ENCODE peak calls at places on chromosomes 3 and 15, in ten cellular contexts. G is foreskin fibroblast, O is choroid plexus epithelial cell, X is fibroblast of pulmonary artery, H is tibial artery, C is astrocyte, U is cardiac muscle cell, B is HCT116, J is GM12864, W is neural progenitor cell. P is an unnamed sample.

GRCh38 chr15:66703540-66703941 is 1.5 kb downstream of the SMAD6 start:
- DNase-seq in G (peak; percentile 48), O (peak; percentile 66), X (peak; percentile 31), H (no peak), C (peak; percentile 45), U (no peak), B (no peak), J (no peak), W (peak; percentile 66), P (no peak)

GRCh38 chr3:78707094-78707493 is 1060.7 kb downstream of the ROBO1 start:
- DNase-seq in G (no peak), O (no peak), X (no peak), H (no peak), C (no peak), U (no peak), B (no peak), J (no peak), W (peak; percentile 56), P (no peak)

GRCh38 chr15:20340931-20341661 is 200.5 kb downstream of the GOLGA6L6 start:
- DNase-seq in G (no peak), O (no peak), X (peak; percentile 37), H (peak; percentile 56), C (no peak), U (peak; percentile 46), B (no peak), J (no peak), W (peak; percentile 47), P (no peak)

GRCh38 chr15:62886431-62887071 is 156.0 kb upstream of the TPM1 start:
- DNase-seq in G (peak; percentile 46), O (peak; percentile 35), X (peak; percentile 48), H (no peak), C (peak; percentile 70), U (no peak), B (no peak), J (no peak), W (peak; percentile 69), P (no peak)

GRCh38 chr3:152270145-152270870 is 1.6 kb downstream of the MBNL1 start:
- DNase-seq in G (no peak), O (peak; percentile 54), X (peak; percentile 46), H (no peak), C (no peak), U (peak; percentile 40), B (no peak), J (no peak), W (peak; percentile 15), P (peak; percentile 6)

GRCh38 chr3:192566706-192567290 is 160.5 kb downstream of the FGF12 start:
- DNase-seq in G (peak; percentile 61), O (peak; percentile 96), X (peak; percentile 93), H (peak; percentile 81), C (peak; percentile 68), U (peak; percentile 79), B (peak; percentile 60), J (peak; percentile 45), W (peak; percentile 80), P (peak; percentile 58)

GRCh38 chr15:90036806-90037509 is 35.8 kb downstream of the ZNF710 start:
- DNase-seq in G (no peak), O (peak; percentile 31), X (no peak), H (no peak), C (no peak), U (no peak), B (no peak), J (no peak), W (no peak), P (no peak)

GRCh38 chr3:43765417-43766030 is 74.8 kb downstream of the ABHD5 start:
- DNase-seq in G (peak; percentile 50), O (peak; percentile 84), X (peak; percentile 33), H (peak; percentile 59), C (peak; percentile 33), U (peak; percentile 39), B (no peak), J (no peak), W (no peak), P (no peak)

GRCh38 chr3:160667452-160667851 is 9.5 kb upstream of the ARL14 start:
- DNase-seq in G (peak; percentile 83), O (peak; percentile 27), X (no peak), H (no peak), C (peak; percentile 79), U (no peak), B (peak; percentile 91), J (no peak), W (no peak), P (no peak)

GRCh38 chr15:96347181-96348111 is 16.9 kb downstream of the NR2F2 start:
- DNase-seq in G (no peak), O (peak; percentile 84), X (peak; percentile 80), H (peak; percentile 71), C (no peak), U (no peak), B (no peak), J (no peak), W (peak; percentile 86), P (no peak)

GRCh38 chr3:41143421-41144031 is 55.8 kb upstream of the CTNNB1 start:
- DNase-seq in G (no peak), O (no peak), X (no peak), H (no peak), C (no peak), U (no peak), B (no peak), J (no peak), W (no peak), P (no peak)

GRCh38 chr3:9946112-9947024 is 5.8 kb downstream of the PRRT3 start:
- DNase-seq in G (peak; percentile 94), O (peak; percentile 95), X (peak; percentile 92), H (peak; percentile 84), C (peak; percentile 77), U (peak; percentile 93), B (peak; percentile 80), J (no peak), W (peak; percentile 95), P (peak; percentile 66)

GRCh38 chr3:123365450-123366143 is 83.3 kb downstream of the ADCY5 start:
- DNase-seq in G (no peak), O (peak; percentile 37), X (peak; percentile 11), H (no peak), C (no peak), U (peak; percentile 49), B (peak; percentile 33), J (no peak), W (peak; percentile 71), P (no peak)

GRCh38 chr3:123357275-123357674 is 91.6 kb downstream of the ADCY5 start:
- DNase-seq in G (no peak), O (no peak), X (no peak), H (no peak), C (no peak), U (no peak), B (no peak), J (no peak), W (no peak), P (no peak)

DNA sequence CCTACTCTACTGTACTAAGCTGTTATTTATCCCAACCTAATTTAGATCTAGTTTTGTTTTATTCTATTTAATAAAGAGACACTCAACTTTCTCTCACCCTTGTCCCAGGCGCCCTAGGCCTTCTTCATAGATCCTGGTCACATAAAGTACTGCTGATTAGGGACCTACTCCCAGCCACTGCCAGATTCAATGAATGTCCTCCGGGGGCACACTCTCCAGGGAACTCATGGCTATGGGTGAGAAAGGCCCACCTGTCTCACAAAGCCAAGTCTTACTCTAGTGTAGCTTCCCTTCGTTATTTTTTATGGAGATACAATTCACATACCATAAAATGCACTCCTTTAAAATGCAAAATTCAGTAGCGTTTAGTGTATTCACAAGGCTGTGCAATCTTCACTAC is 87.9 kb downstream of the ADCY5 start:
- DNase-seq in G (no peak), O (no peak), X (no peak), H (no peak), C (no peak), U (no peak), B (no peak), J (no peak), W (no peak), P (no peak)
- TF ChIP-seq CTCF in G (no peak), O (peak; percentile 35), X (no peak), H (no peak), C (no peak), U (no peak), B (peak; percentile 53), J (peak; percentile 15), W (peak; percentile 33), P (no peak)

DNA sequence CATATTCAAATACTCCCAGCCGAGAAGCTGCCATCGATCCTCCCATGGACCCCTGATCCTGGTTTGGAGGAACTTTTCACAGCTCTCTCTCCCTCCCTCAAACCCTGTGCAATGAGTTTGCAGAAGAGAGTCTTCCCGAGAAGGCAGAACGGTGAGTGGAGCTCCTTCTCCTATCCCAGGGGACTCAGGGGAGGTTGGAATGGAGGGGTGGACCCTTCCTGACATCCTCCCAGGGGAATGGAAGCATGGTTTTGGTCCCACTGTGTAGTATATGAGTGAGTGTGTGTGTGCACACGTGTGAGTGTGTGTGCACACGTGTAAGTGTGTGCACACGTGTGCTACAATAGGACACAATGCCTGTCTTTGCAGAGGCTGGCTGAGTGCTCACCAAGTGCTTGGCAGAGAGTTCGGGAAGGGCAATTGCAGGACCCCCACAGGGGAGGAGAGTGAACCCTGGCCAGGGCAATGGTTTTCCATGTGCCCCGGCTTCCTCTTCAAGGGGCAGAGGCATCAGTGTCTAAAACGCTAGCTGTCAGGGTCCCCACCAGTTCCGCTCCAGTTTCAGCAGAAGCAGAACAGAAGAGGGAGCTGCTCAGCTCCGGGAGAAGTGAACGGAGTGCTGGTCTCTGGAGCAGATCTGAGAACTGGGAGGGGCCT is 13.8 kb upstream of the IL16 start:
- DNase-seq in G (no peak), O (no peak), X (no peak), H (peak; percentile 60), C (no peak), U (no peak), B (no peak), J (no peak), W (peak; percentile 18), P (no peak)
- H3K4me3 ChIP-seq in G (peak overlapping the region; percentile 55), O (peak overlapping the region; percentile 24), X (no peak overlapping the region), H (peak overlapping the region; percentile 44), C (no peak overlapping the region), U (no peak overlapping the region), B (no peak overlapping the region), J (no peak overlapping the region), W (no peak overlapping the region), P (no peak overlapping the region)

DNA sequence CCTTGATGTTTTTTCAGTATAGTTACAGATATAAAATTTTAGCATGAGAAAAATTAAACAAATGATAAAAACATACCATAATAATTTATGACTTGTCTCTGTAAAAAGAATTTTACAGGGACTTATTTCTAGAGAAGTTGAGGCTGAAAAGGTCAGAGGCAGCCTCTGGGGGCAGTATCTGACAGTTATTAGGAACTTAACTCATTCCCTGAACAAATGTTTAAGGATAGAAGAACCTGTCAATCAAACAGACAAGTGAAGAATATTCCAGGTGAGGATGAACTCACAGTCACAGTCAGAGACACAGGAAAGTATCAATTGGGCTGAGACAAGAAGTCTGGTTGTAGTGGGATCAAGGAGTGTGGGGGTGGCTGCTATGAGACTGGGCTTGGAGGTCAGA is 7.3 kb downstream of the MYLK start:
- DNase-seq in G (no peak), O (no peak), X (no peak), H (no peak), C (no peak), U (no peak), B (no peak), J (no peak), W (no peak), P (no peak)
- TF ChIP-seq CTCF in G (no peak), O (peak; percentile 9), X (peak; percentile 15), H (no peak), C (peak; percentile 5), U (peak; percentile 23), B (peak; percentile 53), J (peak; percentile 35), W (peak; percentile 55), P (peak; percentile 19)

DNA sequence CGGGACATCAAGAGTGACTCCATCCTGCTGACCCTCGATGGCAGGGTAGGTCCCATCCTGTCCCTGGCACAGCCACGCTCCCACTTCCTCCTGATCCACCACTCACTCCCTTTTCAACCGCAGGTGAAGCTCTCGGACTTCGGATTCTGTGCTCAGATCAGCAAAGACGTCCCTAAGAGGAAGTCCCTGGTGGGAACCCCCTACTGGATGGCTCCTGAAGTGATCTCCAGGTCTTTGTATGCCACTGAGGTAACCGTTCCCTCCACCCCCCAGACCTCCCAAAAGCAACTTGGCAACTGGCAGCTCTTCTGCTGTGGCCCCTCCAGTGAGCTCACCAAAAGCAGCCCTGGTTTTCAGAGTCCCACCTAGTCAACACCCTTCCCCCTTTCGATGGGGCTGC is 9.4 kb downstream of the ANKRD63 start:
- DNase-seq in G (no peak), O (no peak), X (no peak), H (no peak), C (no peak), U (no peak), B (no peak), J (no peak), W (no peak), P (no peak)
- H3K4me3 ChIP-seq in G (no peak overlapping the region), O (no peak overlapping the region), X (no peak overlapping the region), H (no peak overlapping the region), C (no peak overlapping the region), U (no peak overlapping the region), B (no peak overlapping the region), J (no peak overlapping the region), W (no peak overlapping the region), P (no peak overlapping the region)

P was measured in LNCaP clone FGC.